ENCODE peak calls at places on chromosomes 13 and 19, in four cellular contexts. M, Z, W and T are unnamed samples.

GRCh38 chr19:55178781-55179569 is 1.1 kb downstream of the SYT5 start:
- DNase-seq in M (peak; percentile 96), Z (peak; percentile 88), W (peak; percentile 40), T (peak; percentile 97)

GRCh38 chr19:58229255-58229639 is 533 bp downstream of the ZNF544 start:
- DNase-seq in M (peak; percentile 71), Z (peak; percentile 36), W (peak; percentile 45), T (peak; percentile 86)

GRCh38 chr13:57634829-57635165 is 3.3 kb downstream of the PCDH17 start:
- DNase-seq in M (peak; percentile 43), Z (no peak), W (no peak), T (peak; percentile 33)

GRCh38 chr13:77218274-77218673 is 108.6 kb downstream of the MYCBP2 start:
- DNase-seq in M (no peak), Z (no peak), W (no peak), T (no peak)

GRCh38 chr19:39082745-39083598 is 1.2 kb upstream of the ACP7 start:
- DNase-seq in M (no peak), Z (no peak), W (no peak), T (peak; percentile 37)

GRCh38 chr13:54705738-54706137 is 1677.1 kb downstream of the OLFM4 start:
- DNase-seq in M (no peak), Z (no peak), W (no peak), T (no peak)

GRCh38 chr13:36251528-36251927 is 37.2 kb upstream of the SOHLH2 start:
- DNase-seq in M (no peak), Z (peak; percentile 22), W (no peak), T (no peak)

GRCh38 chr13:113599396-113599795 is 14.8 kb downstream of the TFDP1 start:
- DNase-seq in M (no peak), Z (no peak), W (no peak), T (no peak)

GRCh38 chr19:19146000-19146608 is 7.8 kb upstream of the TMEM161A start:
- DNase-seq in M (peak; percentile 89), Z (peak; percentile 73), W (peak; percentile 59), T (peak; percentile 97)

GRCh38 chr13:71355010-71355409 is 512.0 kb downstream of the DACH1 start:
- DNase-seq in M (no peak), Z (no peak), W (no peak), T (no peak)

GRCh38 chr13:44293908-44294735 is 79.5 kb upstream of the SERP2 start:
- DNase-seq in M (no peak), Z (peak; percentile 63), W (peak; percentile 75), T (no peak)

GRCh38 chr13:52850396-52851152 is 2.1 kb upstream of the PCDH8 start:
- DNase-seq in M (peak; percentile 96), Z (peak; percentile 79), W (peak; percentile 20), T (peak; percentile 93)

GRCh38 chr19:40533508-40533907 is 43.2 kb upstream of the SHKBP1 start:
- DNase-seq in M (peak; percentile 40), Z (no peak), W (no peak), T (peak; percentile 75)

GRCh38 chr13:94006271-94006670 is 473.2 kb downstream of the DCT start:
- DNase-seq in M (peak; percentile 6), Z (no peak), W (no peak), T (no peak)

GRCh38 chr19:53328967-53329366 is 4.6 kb upstream of the ZNF845 start:
- DNase-seq in M (peak; percentile 75), Z (peak; percentile 41), W (no peak), T (peak; percentile 55)

GRCh38 chr19:56097776-56098175 is 23.3 kb downstream of the ZNF787 start:
- DNase-seq in M (no peak), Z (no peak), W (no peak), T (peak; percentile 59)

GRCh38 chr19:17325881-17326594 is 8.6 kb downstream of the ANO8 start:
- DNase-seq in M (no peak), Z (no peak), W (no peak), T (no peak)

GRCh38 chr19:17324357-17325114 is 10.1 kb downstream of the ANO8 start:
- DNase-seq in M (no peak), Z (no peak), W (no peak), T (no peak)

GRCh38 chr19:17326595-17326966 is 8.1 kb downstream of the ANO8 start:
- DNase-seq in M (peak; percentile 66), Z (no peak), W (no peak), T (no peak)

GRCh38 chr19:17323973-17324327 is 10.7 kb downstream of the ANO8 start:
- DNase-seq in M (no peak), Z (no peak), W (no peak), T (no peak)

GRCh38 chr19:17325133-17325532 is 9.5 kb downstream of the ANO8 start:
- DNase-seq in M (no peak), Z (no peak), W (no peak), T (no peak)
- H3K27me3 ChIP-seq in M (peaks cover 9% of the 10 kb centered on the region), Z (peaks cover 13% of the 10 kb centered on the region), W (peaks cover 13% of the 10 kb centered on the region), T (peaks cover 13% of the 10 kb centered on the region)

DNA sequence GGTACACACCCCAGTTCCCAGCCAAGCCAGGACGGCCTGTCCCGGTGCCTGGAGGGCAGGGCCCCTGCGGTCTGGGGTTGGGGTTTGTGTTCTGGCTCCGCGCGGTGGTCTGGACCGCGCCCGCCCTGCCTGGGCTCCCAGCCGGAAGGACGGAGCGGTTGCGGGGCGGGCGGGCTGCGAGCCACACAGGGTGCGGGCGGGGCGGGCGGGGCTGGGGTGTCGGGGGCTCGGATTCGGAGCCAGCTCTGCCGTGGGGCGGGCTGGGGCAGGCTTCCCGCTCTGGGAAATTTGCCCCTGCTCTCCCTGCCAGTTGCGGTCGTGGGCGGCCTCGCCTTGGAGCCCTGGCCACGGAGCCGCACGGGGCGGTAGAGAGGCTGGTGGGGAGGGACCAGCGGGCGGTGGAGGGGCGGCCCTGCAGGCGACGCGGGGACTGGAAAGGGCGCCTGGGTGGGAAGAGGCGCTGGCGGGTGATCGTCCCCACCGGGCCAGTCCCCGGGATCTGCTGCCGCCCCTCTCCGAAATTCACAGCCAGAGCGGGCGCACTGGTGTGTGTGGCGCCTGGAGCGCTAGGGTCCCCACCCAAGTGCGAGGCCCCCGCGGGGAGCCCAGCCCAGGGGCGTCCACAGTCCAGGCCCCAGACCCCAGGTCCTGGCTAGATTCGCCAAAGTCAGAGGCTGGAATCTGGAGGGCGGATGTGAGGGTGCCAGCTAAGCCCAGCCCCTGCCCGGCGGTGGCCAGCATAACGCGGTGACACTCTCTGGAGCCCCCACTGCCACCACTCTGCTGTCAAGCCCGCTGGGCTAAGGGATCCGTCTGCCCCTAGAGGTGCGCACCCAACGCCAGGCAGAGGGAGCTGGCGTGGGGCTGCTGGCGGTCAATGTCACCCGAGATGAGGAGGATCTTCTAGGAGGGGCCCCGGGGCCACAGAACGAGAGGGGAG is 11.0 kb upstream of the ZNF492 start:
- DNase-seq in M (no peak), Z (no peak), W (no peak), T (no peak)
- H3K4me3 ChIP-seq in M (no peak overlapping the region), Z (no peak overlapping the region), W (no peak overlapping the region), T (no peak overlapping the region)

GRCh38 chr19:6499052-6499790 is 2.9 kb downstream of the TUBB4A start:
- DNase-seq in M (no peak), Z (no peak), W (no peak), T (no peak)
- H3K27me3 ChIP-seq in M (peaks cover 10% of the 10 kb centered on the region), Z (peaks cover 28% of the 10 kb centered on the region), W (peaks cover 24% of the 10 kb centered on the region), T (peaks cover 24% of the 10 kb centered on the region)

DNA sequence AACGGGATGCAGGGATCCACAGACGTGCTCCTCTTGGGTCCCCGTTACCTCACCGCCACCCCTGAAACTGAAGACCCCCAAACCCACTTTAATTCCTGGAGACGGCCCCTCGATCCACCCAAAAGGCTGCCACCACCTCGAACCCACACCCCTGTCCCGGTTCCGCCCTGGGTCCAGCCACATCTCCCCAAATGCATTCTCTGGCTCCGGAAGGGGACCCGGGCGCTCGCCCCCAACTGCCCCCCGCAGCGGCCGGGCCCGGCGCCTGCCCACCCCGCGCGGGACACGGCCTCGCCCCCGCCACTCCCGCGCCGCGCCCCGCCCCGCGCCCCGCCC is 217 bp upstream of the FSTL3 start:
- DNase-seq in M (no peak), Z (no peak), W (no peak), T (no peak)
- H3K4me3 ChIP-seq in M (peak overlapping the region; percentile 26), Z (no peak overlapping the region), W (no peak overlapping the region), T (peak overlapping the region; percentile 29)

DNA sequence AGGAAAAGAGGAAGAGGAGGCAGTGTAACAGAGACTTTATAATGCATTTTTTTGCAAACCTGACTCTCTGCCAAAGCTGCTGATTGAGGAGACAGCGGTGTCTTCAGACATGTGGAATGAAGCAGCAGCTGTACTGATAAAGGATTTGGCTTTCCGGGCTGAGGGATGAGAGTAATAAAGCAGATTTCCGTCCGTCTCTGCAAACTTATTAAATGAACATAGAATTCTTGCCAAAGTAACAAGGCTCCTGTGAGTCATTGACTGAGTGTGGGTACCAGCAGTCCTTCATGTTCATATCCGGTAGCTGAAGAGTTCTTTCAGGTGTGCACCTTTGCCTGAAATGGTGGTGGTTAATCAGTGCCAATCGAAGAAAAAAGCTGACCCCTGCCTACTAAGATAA is 112.6 kb downstream of the LIG4 start:
- DNase-seq in M (no peak), Z (peak; percentile 1), W (no peak), T (no peak)
- H3K27me3 ChIP-seq in M (no peaks in the 10 kb centered on the region), Z (no peaks in the 10 kb centered on the region), W (no peaks in the 10 kb centered on the region), T (no peaks in the 10 kb centered on the region)